ENCODE peak calls at places on chromosome 15, in four cellular contexts. S is fibroblast of the aortic adventitia, F is EH, U is ACHN. O is an unnamed sample.

GRCh38 chr15:60777558-60777957 is 298.6 kb upstream of the ICE2 start:
- DNase-seq in S (no peak), F (no peak), U (no peak), O (no peak)

GRCh38 chr15:73694419-73694818 is 10.2 kb downstream of the CD276 start:
- DNase-seq in S (peak; percentile 69), F (peak; percentile 72), U (no peak), O (no peak)

GRCh38 chr15:25763954-25764353 is 99.2 kb downstream of the ATP10A start:
- DNase-seq in S (no peak), F (no peak), U (no peak), O (no peak)

GRCh38 chr15:75577401-75578205 is 1.5 kb downstream of the PTPN9 start:
- DNase-seq in S (peak; percentile 37), F (peak; percentile 34), U (peak; percentile 3), O (no peak)

GRCh38 chr15:45948226-45948625 is 313.4 kb downstream of the SQOR start:
- DNase-seq in S (no peak), F (no peak), U (no peak), O (peak; percentile 37)

GRCh38 chr15:75694241-75695182 is 18.1 kb downstream of the CSPG4 start:
- DNase-seq in S (peak; percentile 97), F (peak; percentile 100), U (peak; percentile 80), O (peak; percentile 86)

GRCh38 chr15:53072077-53072476 is 281.9 kb upstream of the ONECUT1 start:
- DNase-seq in S (peak; percentile 18), F (peak; percentile 1), U (peak; percentile 96), O (peak; percentile 6)

GRCh38 chr15:80798911-80799310 is 19.7 kb downstream of the CEMIP start:
- DNase-seq in S (no peak), F (no peak), U (no peak), O (no peak)

GRCh38 chr15:44102675-44103254 is 92.3 kb downstream of the FRMD5 start:
- DNase-seq in S (peak; percentile 99), F (peak; percentile 99), U (peak; percentile 93), O (peak; percentile 81)

GRCh38 chr15:38879909-38880471 is 315.4 kb upstream of the RASGRP1 start:
- DNase-seq in S (peak; percentile 63), F (peak; percentile 80), U (no peak), O (no peak)

GRCh38 chr15:52095597-52096262 is 16.8 kb downstream of the BCL2L10 start:
- DNase-seq in S (peak; percentile 94), F (peak; percentile 96), U (no peak), O (no peak)

GRCh38 chr15:50979041-50979440 is 70.6 kb downstream of the AP4E1 start:
- DNase-seq in S (no peak), F (peak; percentile 69), U (no peak), O (no peak)

GRCh38 chr15:77867266-77868047 is 210.1 kb downstream of the TBC1D2B start:
- DNase-seq in S (no peak), F (peak; percentile 11), U (no peak), O (no peak)

GRCh38 chr15:36484038-36484778 is 95.2 kb upstream of the CDIN1 start:
- DNase-seq in S (peak; percentile 10), F (peak; percentile 43), U (no peak), O (no peak)

GRCh38 chr15:83695246-83695645 is 41.3 kb downstream of the ADAMTSL3 start:
- DNase-seq in S (peak; percentile 27), F (no peak), U (peak; percentile 43), O (no peak)

GRCh38 chr15:39131605-39132004 is 449.3 kb upstream of the THBS1 start:
- DNase-seq in S (no peak), F (peak; percentile 84), U (no peak), O (peak; percentile 22)

GRCh38 chr15:34362047-34362773 is 4.8 kb downstream of the LPCAT4 start:
- DNase-seq in S (no peak), F (no peak), U (no peak), O (no peak)

GRCh38 chr15:51846066-51846462 is 16.6 kb downstream of the TMOD3 start:
- DNase-seq in S (no peak), F (no peak), U (no peak), O (no peak)

GRCh38 chr15:85333132-85333831 is 47.1 kb upstream of the AKAP13 start:
- DNase-seq in S (peak; percentile 98), F (peak; percentile 94), U (no peak), O (peak; percentile 80)

GRCh38 chr15:52799145-52799811 is 9.1 kb upstream of the ONECUT1 start:
- DNase-seq in S (no peak), F (no peak), U (no peak), O (no peak)

GRCh38 chr15:36914962-36915808 is 185.2 kb downstream of the MEIS2 start:
- DNase-seq in S (peak; percentile 77), F (no peak), U (no peak), O (peak; percentile 67)

GRCh38 chr15:78454992-78455391 is 17.0 kb downstream of the IREB2 start:
- DNase-seq in S (no peak), F (no peak), U (no peak), O (no peak)

GRCh38 chr15:62403164-62403809 is 238.2 kb upstream of the C2CD4B start:
- DNase-seq in S (peak; percentile 69), F (peak; percentile 91), U (peak; percentile 53), O (no peak)

GRCh38 chr15:54990793-54991192 is 205.9 kb downstream of the RSL24D1 start:
- DNase-seq in S (no peak), F (no peak), U (no peak), O (no peak)

GRCh38 chr15:81312790-81313543 is 11.0 kb downstream of the STARD5 start:
- DNase-seq in S (peak; percentile 99), F (peak; percentile 98), U (peak; percentile 98), O (peak; percentile 96)

GRCh38 chr15:94414921-94415320 is 183.6 kb downstream of the MCTP2 start:
- DNase-seq in S (no peak), F (no peak), U (no peak), O (no peak)

GRCh38 chr15:77819271-77819806 is 186.6 kb upstream of the LINGO1 start:
- DNase-seq in S (no peak), F (no peak), U (no peak), O (no peak)

GRCh38 chr15:25543156-25543555 is 104.3 kb upstream of the UBE3A start:
- DNase-seq in S (peak; percentile 65), F (peak; percentile 23), U (peak; percentile 14), O (no peak)

GRCh38 chr15:83818591-83818990 is 164.7 kb downstream of the ADAMTSL3 start:
- DNase-seq in S (no peak), F (no peak), U (no peak), O (no peak)